ENCODE peak calls at places on chromosomes 7 and 10, in ten cellular contexts. E is neural progenitor cell; P is CD8-positive, alpha-beta T cell; S is PC-3; Y is endodermal cell; I is fibroblast of lung; Q is right cardiac atrium; N is colonic mucosa; F is IMR-90; K is mesenchymal stem cell. C is an unnamed sample. For H3K9me3, the result is how much of the 10 kb centered on the place peaks cover.

GRCh38 chr7:19491821-19492452 is 216.9 kb downstream of the POLR1F start:
- DNase-seq in E (peak), P (no peak), S (peak), Y (no peak), I (peak), Q (no peak), N (no peak), F (peak), K (peak), C (no peak)

GRCh38 chr10:79415736-79416577 is 29.5 kb downstream of the ZCCHC24 start:
- DNase-seq in E (no peak), P (no peak), S (no peak), Y (no peak), I (no peak), Q (no peak), N (no peak), F (no peak), K (no peak), C (no peak)

GRCh38 chr7:141645188-141645587 is 56.8 kb downstream of the DENND11 start:
- DNase-seq in E (no peak), P (no peak), S (no peak), Y (no peak), I (no peak), Q (no peak), N (no peak), F (no peak), K (no peak), C (no peak)

GRCh38 chr7:73613954-73614735 is 10.2 kb downstream of the MLXIPL start:
- DNase-seq in E (no peak), P (no peak), S (peak), Y (no peak), I (no peak), Q (no peak), N (peak), F (no peak), K (no peak), C (no peak)

GRCh38 chr10:93973748-93974445 is 19.8 kb upstream of the PLCE1 start:
- DNase-seq in E (no peak), P (no peak), S (no peak), Y (peak), I (no peak), Q (no peak), N (no peak), F (no peak), K (no peak), C (no peak)

GRCh38 chr10:612696-613095 is 76.8 kb downstream of the DIP2C start:
- DNase-seq in E (no peak), P (no peak), S (peak), Y (no peak), I (no peak), Q (no peak), N (no peak), F (no peak), K (no peak), C (no peak)

GRCh38 chr10:100881552-100882250 is 31.1 kb upstream of the SLF2 start:
- DNase-seq in E (no peak), P (no peak), S (no peak), Y (peak), I (no peak), Q (no peak), N (no peak), F (no peak), K (peak), C (no peak)

GRCh38 chr7:47819054-47819920 is 129.0 kb downstream of the PKD1L1 start:
- DNase-seq in E (peak), P (no peak), S (peak), Y (peak), I (peak), Q (peak), N (peak), F (peak), K (peak), C (peak)

GRCh38 chr10:34651796-34652195 is 163.3 kb downstream of the PARD3 start:
- DNase-seq in E (peak), P (no peak), S (no peak), Y (peak), I (no peak), Q (no peak), N (no peak), F (no peak), K (peak), C (no peak)

GRCh38 chr10:51663086-51663485 is 36.3 kb downstream of the CSTF2T start:
- DNase-seq in E (no peak), P (no peak), S (no peak), Y (no peak), I (no peak), Q (no peak), N (no peak), F (peak), K (no peak), C (no peak)

GRCh38 chr7:138500892-138501291 is 40.8 kb downstream of the TRIM24 start:
- DNase-seq in E (no peak), P (no peak), S (peak), Y (no peak), I (no peak), Q (no peak), N (no peak), F (no peak), K (no peak), C (no peak)

GRCh38 chr7:45435846-45436245 is 138.3 kb upstream of the ADCY1 start:
- DNase-seq in E (no peak), P (no peak), S (peak), Y (no peak), I (peak), Q (no peak), N (no peak), F (peak), K (peak), C (peak)

GRCh38 chr7:23410446-23411183 is 59.7 kb downstream of the IGF2BP3 start:
- DNase-seq in E (no peak), P (no peak), S (no peak), Y (no peak), I (no peak), Q (no peak), N (no peak), F (no peak), K (no peak), C (no peak)

GRCh38 chr10:32054087-32054486 is 2.1 kb downstream of the KIF5B start:
- DNase-seq in E (peak), P (no peak), S (peak), Y (peak), I (peak), Q (no peak), N (peak), F (peak), K (peak), C (peak)

GRCh38 chr10:32059472-32059871 is 3.2 kb upstream of the KIF5B start:
- DNase-seq in E (no peak), P (no peak), S (no peak), Y (peak), I (no peak), Q (no peak), N (no peak), F (no peak), K (no peak), C (no peak)

GRCh38 chr10:32056136-32057040 is at the start of gene KIF5B:
- DNase-seq in E (peak), P (peak), S (peak), Y (peak), I (peak), Q (peak), N (peak), F (peak), K (peak), C (peak)

GRCh38 chr10:32055478-32056135 is 618 bp downstream of the KIF5B start:
- DNase-seq in E (peak), P (no peak), S (peak), Y (peak), I (peak), Q (peak), N (peak), F (peak), K (peak), C (peak)

GRCh38 chr10:32057041-32057372 is 782 bp upstream of the KIF5B start:
- DNase-seq in E (no peak), P (no peak), S (no peak), Y (no peak), I (no peak), Q (no peak), N (no peak), F (no peak), K (no peak), C (no peak)
- H3K4me3 ChIP-seq in E (no peak), P (peak), S (peak), Y (peak), I (no peak), Q (peak), N (peak), F (no peak), K (peak), C (peak)

GRCh38 chr7:28955356-28955722 is 2.8 kb downstream of the TRIL start:
- DNase-seq in E (no peak), P (no peak), S (no peak), Y (no peak), I (no peak), Q (no peak), N (no peak), F (no peak), K (no peak), C (no peak)

GRCh38 chr7:28955723-28956607 is 2.2 kb downstream of the TRIL start:
- DNase-seq in E (peak), P (no peak), S (peak), Y (peak), I (peak), Q (peak), N (peak), F (peak), K (peak), C (no peak)

GRCh38 chr7:28954446-28954845 is 3.7 kb downstream of the TRIL start:
- DNase-seq in E (no peak), P (no peak), S (no peak), Y (no peak), I (peak), Q (no peak), N (no peak), F (no peak), K (peak), C (no peak)

GRCh38 chr7:28954936-28955335 is 3.2 kb downstream of the TRIL start:
- DNase-seq in E (no peak), P (no peak), S (no peak), Y (no peak), I (no peak), Q (no peak), N (no peak), F (no peak), K (no peak), C (no peak)

DNA sequence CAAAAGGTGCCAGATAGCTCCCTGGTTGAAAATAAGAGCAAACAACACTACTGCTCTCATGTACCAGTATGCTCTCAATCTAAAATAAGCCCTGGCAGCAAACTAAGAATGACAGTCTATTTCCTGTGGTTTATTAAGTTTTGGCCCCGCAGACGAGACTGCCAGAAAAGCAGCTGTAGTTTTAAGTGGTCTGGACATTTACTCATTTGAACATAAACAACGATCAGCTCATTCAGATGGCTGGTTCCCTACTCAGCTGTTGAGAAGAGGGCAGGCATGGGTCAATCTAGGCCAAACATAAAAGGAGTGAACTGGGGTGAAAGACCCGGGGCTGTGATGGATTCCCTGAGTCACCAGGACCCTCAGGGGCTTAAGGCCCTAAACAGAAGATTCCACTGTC is 4.5 kb downstream of the TRIL start:
- DNase-seq in E (no peak), P (no peak), S (no peak), Y (no peak), I (peak), Q (no peak), N (no peak), F (peak), K (peak), C (peak)
- H3K9me3 ChIP-seq in E (under half), P (under half), S (under half), Y (under half), I (under half), Q (under half), N (under half), F (under half), K (under half), C (under half)

GRCh38 chr10:123399276-123399839 is 245.2 kb downstream of the BUB3 start:
- DNase-seq in E (no peak), P (no peak), S (no peak), Y (peak), I (no peak), Q (no peak), N (no peak), F (no peak), K (no peak), C (no peak)
- H3K4me3 ChIP-seq in E (no peak), P (no peak), S (no peak), Y (no peak), I (no peak), Q (no peak), N (no peak), F (no peak), K (no peak), C (no peak)

GRCh38 chr10:62050941-62051433 is 149.5 kb downstream of the ARID5B start:
- DNase-seq in E (no peak), P (peak), S (peak), Y (no peak), I (peak), Q (peak), N (no peak), F (peak), K (peak), C (peak)
- H3K9me3 ChIP-seq in E (under half), P (under half), S (under half), Y (under half), I (under half), Q (under half), N (under half), F (under half), K (under half), C (under half)

GRCh38 chr7:106595922-106596321 is 65.0 kb downstream of the CCDC71L start:
- DNase-seq in E (no peak), P (no peak), S (no peak), Y (no peak), I (no peak), Q (no peak), N (no peak), F (no peak), K (no peak), C (no peak)

GRCh38 chr7:106599343-106599698 is 61.6 kb downstream of the CCDC71L start:
- DNase-seq in E (no peak), P (no peak), S (peak), Y (no peak), I (no peak), Q (no peak), N (peak), F (no peak), K (no peak), C (no peak)

GRCh38 chr7:106598663-106599342 is 62.2 kb downstream of the CCDC71L start:
- DNase-seq in E (peak), P (peak), S (peak), Y (peak), I (peak), Q (peak), N (peak), F (peak), K (peak), C (no peak)

GRCh38 chr7:106597014-106597413 is 63.9 kb downstream of the CCDC71L start:
- DNase-seq in E (no peak), P (no peak), S (no peak), Y (no peak), I (no peak), Q (no peak), N (no peak), F (no peak), K (no peak), C (no peak)

GRCh38 chr7:106597751-106598619 is 63.0 kb downstream of the CCDC71L start:
- DNase-seq in E (no peak), P (no peak), S (no peak), Y (no peak), I (no peak), Q (no peak), N (no peak), F (no peak), K (no peak), C (no peak)
- H3K4me3 ChIP-seq in E (peak), P (peak), S (no peak), Y (peak), I (no peak), Q (peak), N (peak), F (no peak), K (peak), C (no peak)

C was measured in SJSA1.